ENCODE peak calls at places on chromosome 13, in five cellular contexts. N is upper lobe of left lung, E is neural progenitor cell, O is mesendoderm, F is fibroblast of lung. T is an unnamed sample. For H3K27me3, the result is how much of the 10 kb centered on the place peaks cover.

GRCh38 chr13:85095887-85096286 is 703.3 kb downstream of the SLITRK6 start:
- DNase-seq in E (no peak), F (no peak), N (no peak), O (no peak), T (no peak)

GRCh38 chr13:99226493-99226892 is 25.8 kb downstream of the UBAC2 start:
- DNase-seq in F (peak), E (no peak), N (no peak), O (no peak), T (no peak)

GRCh38 chr13:51801631-51802099 is 2.3 kb downstream of the DHRS12 start:
- DNase-seq in E (peak), F (no peak), N (no peak), O (peak), T (no peak)

GRCh38 chr13:33351324-33351723 is 65.8 kb upstream of the STARD13 start:
- DNase-seq in E (no peak), N (no peak), F (peak), O (no peak), T (no peak)

GRCh38 chr13:40130871-40131636 is 475.6 kb downstream of the COG6 start:
- DNase-seq in E (no peak), O (peak), F (peak), N (no peak), T (no peak)

GRCh38 chr13:52830946-52831345 is 17.5 kb downstream of the PCDH8 start:
- DNase-seq in F (peak), O (no peak), E (no peak), N (no peak), T (no peak)

GRCh38 chr13:111213964-111214726 is 99.0 kb downstream of the ARHGEF7 start:
- DNase-seq in N (no peak), O (no peak), E (no peak), F (no peak), T (no peak)

GRCh38 chr13:106581268-106581667 is 13.3 kb upstream of the ARGLU1 start:
- DNase-seq in O (peak), F (no peak), N (no peak), E (no peak), T (no peak)

GRCh38 chr13:32408999-32409313 is 19.0 kb downstream of the N4BP2L1 start:
- DNase-seq in F (peak), E (no peak), N (no peak), O (no peak), T (no peak)

GRCh38 chr13:36850790-36851438 is 31.9 kb downstream of the RFXAP start:
- DNase-seq in E (peak), O (peak), N (no peak), F (no peak), T (peak)

GRCh38 chr13:91406619-91407018 is 8.2 kb downstream of the GPC5 start:
- DNase-seq in F (peak), N (no peak), O (peak), E (peak), T (peak)

GRCh38 chr13:52921194-52921593 is 72.8 kb upstream of the PCDH8 start:
- DNase-seq in O (no peak), F (no peak), N (no peak), E (no peak), T (no peak)

GRCh38 chr13:80454245-80454644 is 113.3 kb upstream of the SPRY2 start:
- DNase-seq in F (peak), O (no peak), N (no peak), E (no peak), T (no peak)

GRCh38 chr13:93172109-93172508 is 54.5 kb upstream of the GPC6 start:
- DNase-seq in N (no peak), F (no peak), E (peak), O (peak), T (no peak)

GRCh38 chr13:51689597-51689996 is 105.3 kb downstream of the WDFY2 start:
- DNase-seq in O (peak), E (peak), F (no peak), N (no peak), T (no peak)

GRCh38 chr13:76894401-76895110 is 8.4 kb upstream of the KCTD12 start:
- DNase-seq in O (no peak), E (no peak), N (no peak), F (no peak), T (no peak)

GRCh38 chr13:82330499-82330898 is 1551.8 kb downstream of the SLITRK1 start:
- DNase-seq in O (peak), E (no peak), F (no peak), N (no peak), T (no peak)

GRCh38 chr13:52001120-52001731 is 10.0 kb downstream of the ATP7B start:
- DNase-seq in E (peak), F (peak), N (no peak), O (peak), T (peak)

GRCh38 chr13:66899955-66900354 is 330.2 kb downstream of the PCDH9 start:
- DNase-seq in F (peak), N (no peak), E (no peak), O (peak), T (no peak)

GRCh38 chr13:34719060-34719875 is 222.8 kb upstream of the NBEA start:
- DNase-seq in F (peak), E (peak), N (no peak), O (no peak), T (no peak)

GRCh38 chr13:108494991-108495661 is 134.3 kb upstream of the MYO16 start:
- DNase-seq in E (peak), N (no peak), F (no peak), O (peak), T (peak)

GRCh38 chr13:92187378-92187989 is 789.1 kb downstream of the GPC5 start:
- DNase-seq in O (peak), N (no peak), E (peak), F (peak), T (peak)

GRCh38 chr13:93857126-93857525 is 622.4 kb downstream of the DCT start:
- DNase-seq in F (peak), N (no peak), O (no peak), E (no peak), T (no peak)

GRCh38 chr13:37010424-37010823 is 9.8 kb downstream of the EXOSC8 start:
- DNase-seq in N (no peak), O (no peak), E (no peak), F (no peak), T (no peak)

GRCh38 chr13:74979703-74980102 is 502.3 kb downstream of the TBC1D4 start:
- DNase-seq in E (no peak), O (no peak), F (no peak), N (no peak), T (no peak)

GRCh38 chr13:95793018-95793555 is 116.1 kb downstream of the DNAJC3 start:
- DNase-seq in E (no peak), O (no peak), N (no peak), F (peak), T (no peak)

DNA sequence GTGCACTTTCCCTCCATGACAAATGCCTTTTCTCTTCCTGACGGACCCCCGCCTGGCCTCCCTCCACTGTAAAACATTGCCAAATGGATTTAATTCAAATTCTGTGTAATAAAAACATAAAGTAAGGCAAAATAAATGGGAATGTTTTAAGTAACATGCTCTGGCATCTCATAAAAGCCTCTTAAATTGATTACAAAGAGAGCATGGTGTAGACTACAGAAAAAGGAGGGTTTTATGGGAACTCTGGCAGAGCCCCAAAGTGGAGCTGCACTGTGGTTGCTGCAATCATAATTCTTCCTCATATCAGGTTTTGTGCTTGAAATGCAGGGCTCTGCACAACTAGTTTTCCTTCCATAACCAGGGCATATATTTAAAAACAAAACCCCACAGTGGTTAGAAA is 44.3 kb upstream of the SIAH3 start:
- DNase-seq in N (no peak), F (no peak), O (no peak), E (no peak), T (no peak)
- H3K27me3 ChIP-seq in N (under half), F (under half), O (under half), E (under half), T (under half)

DNA sequence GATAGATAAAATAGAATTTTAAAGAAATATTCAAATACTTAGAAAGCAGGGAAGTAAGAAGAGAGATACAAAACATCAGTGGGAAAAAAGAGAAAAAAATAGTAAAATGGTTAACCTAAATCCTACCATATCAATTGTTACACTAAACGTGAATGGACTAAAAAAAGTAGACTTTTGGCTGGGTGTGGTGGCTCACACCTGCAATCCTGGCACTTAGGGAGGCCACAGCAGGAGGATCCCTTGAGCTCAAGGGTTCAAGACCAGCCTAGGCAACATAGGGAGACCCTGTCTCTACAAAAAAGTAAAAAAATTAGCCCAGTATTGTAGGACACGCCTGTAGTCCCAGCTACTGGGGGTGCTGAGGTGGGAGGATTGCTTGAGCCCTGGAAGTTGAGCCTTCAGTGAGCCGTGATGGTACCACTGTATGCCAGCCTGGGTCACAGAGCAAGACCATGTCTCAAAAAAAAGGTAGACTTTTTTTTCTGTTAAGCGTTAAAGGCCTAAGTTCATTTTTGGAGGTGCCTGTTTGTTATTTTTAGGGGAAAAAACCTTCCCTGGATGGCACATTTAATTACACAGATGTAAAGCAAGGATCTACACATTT is 29.6 kb downstream of the KLF5 start:
- DNase-seq in F (no peak), E (no peak), N (no peak), O (no peak), T (no peak)
- H3K27me3 ChIP-seq in F (under half), E (under half), N (under half), O (under half), T (under half)

GRCh38 chr13:25224151-25224550 is 52.1 kb upstream of the AMER2 start:
- DNase-seq in E (no peak), F (no peak), O (no peak), N (no peak), T (no peak)
- H3K27me3 ChIP-seq in E (under half), F (under half), O (under half), N (under half), T (under half)

GRCh38 chr13:113126265-113127150 is 3.9 kb downstream of the F10 start:
- DNase-seq in O (no peak), E (no peak), N (no peak), F (no peak), T (peak)
- H3K27me3 ChIP-seq in O (under half), E (under half), N (under half), F (under half), T (under half)

DNA sequence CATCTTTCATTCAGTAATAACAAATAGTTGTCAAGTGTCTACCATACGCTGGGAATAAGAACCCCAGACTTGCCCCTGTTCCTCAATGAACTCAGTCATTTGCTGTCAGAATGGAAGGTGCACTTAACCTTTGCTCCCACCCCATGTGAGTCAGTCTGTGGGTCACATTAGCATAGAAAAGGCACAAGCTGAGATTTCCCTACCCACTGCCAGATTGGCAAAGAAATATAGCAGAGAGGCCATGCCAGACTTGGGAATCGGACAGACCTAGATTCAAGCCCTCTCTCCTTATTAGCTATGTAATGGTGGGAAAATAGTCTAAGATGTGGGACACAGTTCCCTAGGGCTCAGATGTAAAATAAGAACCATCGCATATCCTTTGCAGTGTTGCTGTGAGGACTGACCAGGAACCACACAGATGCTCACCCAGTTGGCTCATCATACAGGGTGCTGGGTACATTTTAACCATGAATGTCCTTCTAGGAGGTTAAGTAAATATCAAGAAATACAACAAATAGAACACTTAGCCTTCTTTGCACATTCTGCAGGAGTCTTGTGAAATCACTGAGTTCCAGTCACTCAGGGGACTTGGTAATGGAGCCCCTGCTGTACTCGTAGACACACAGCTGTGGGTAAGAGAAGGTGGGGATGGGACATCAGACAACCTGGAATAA is 218.2 kb downstream of the FGF14 start:
- DNase-seq in F (no peak), N (no peak), O (no peak), E (no peak), T (no peak)
- H3K27me3 ChIP-seq in F (under half), N (under half), O (under half), E (under half), T (under half)

DNA sequence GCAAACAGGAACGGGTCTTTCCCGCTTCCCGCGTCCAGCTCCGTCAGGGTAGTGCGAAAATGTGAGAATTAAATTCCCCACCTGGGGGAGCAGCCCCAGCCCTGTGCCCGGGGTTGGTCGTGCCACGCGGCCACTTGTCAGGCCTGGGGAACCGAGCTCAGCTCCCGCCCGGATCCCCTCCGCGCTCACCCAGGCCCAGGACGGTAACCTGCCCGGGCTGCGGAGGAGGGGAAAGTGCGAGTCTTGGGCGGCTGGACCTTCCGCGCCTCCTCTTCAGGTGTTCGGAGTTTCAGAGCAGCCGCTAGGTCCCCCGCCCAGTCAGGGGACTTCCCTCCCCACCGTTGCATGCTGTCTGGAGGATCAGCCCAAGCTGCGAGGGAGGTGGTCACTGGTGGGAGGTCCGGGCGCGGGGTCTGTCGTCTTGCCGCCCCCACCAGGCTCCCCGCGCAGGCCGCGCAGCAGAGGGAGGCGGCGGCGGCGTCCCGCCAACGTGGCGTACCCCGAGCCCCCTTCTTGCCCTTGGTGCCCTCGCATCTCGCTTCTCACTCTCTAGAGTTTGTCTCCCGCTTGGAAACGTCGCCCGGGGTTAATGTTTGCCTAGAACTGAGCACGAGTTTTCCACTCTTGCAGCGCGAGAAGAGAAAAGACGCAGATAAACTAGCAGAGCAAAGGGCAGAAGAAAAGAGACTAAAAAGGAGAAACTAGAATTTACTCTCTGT is 8.1 kb downstream of the URAD start:
- DNase-seq in F (no peak), N (no peak), O (no peak), E (peak), T (peak)
- H3K27me3 ChIP-seq in F (half or more), N (half or more), O (half or more), E (half or more), T (half or more)

GRCh38 chr13:27855381-27855780 is 63.1 kb downstream of the GSX1 start:
- DNase-seq in F (no peak), E (no peak), N (no peak), O (no peak), T (no peak)
- H3K27me3 ChIP-seq in F (under half), E (half or more), N (under half), O (under half), T (half or more)

DNA sequence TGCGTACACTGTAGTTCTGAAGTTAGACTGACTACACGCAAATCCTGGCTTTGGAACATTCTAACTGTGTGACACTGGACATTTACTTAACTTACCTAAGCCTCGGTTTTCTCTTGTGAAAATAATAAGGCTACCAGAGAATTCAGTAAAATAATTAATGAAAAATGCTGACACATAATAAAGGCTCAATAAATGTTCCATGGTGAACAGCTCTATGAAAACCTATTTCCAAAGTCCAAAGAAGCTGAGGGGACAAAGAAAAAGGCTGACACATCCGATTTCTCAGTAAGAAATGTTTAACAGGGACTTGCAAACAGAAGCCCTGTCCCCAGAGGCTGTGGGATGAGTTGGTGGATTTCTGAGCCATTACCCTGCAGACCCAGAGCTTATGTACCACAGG is 139.7 kb upstream of the GJB6 start:
- DNase-seq in O (no peak), N (no peak), E (no peak), F (no peak), T (peak)
- H3K27me3 ChIP-seq in O (under half), N (under half), E (under half), F (under half), T (under half)

GRCh38 chr13:24688901-24689300 is 8.7 kb downstream of the ATP12A start:
- DNase-seq in N (no peak), E (no peak), F (no peak), O (no peak), T (no peak)
- H3K27me3 ChIP-seq in N (under half), E (under half), F (under half), O (under half), T (under half)